ENCODE peak calls at places on chromosomes 13 and 19, in eight cellular contexts. V is body of pancreas; W is naive thymus-derived CD4-positive, alpha-beta T cell; R is stomach; Y is left lung; E is CD8-positive, alpha-beta T cell; K is WERI-Rb-1; H is neuronal stem cell. O is an unnamed sample. For H3K9me3, the result is how much of the 10 kb centered on the place peaks cover.

GRCh38 chr13:63190219-63190618 is 1774.6 kb upstream of the PCDH20 start:
- DNase-seq in V (no peak), W (no peak), R (no peak), Y (no peak), E (no peak), K (no peak), H (no peak), O (no peak)

GRCh38 chr13:112658807-112659206 is 31.0 kb upstream of the ATP11A start:
- DNase-seq in V (no peak), W (no peak), R (no peak), Y (no peak), E (no peak), K (no peak), H (no peak), O (no peak)

GRCh38 chr19:43739419-43739818 is 15.3 kb downstream of the SMG9 start:
- DNase-seq in V (no peak), W (no peak), R (peak), Y (no peak), E (no peak), K (no peak), H (no peak), O (no peak)

GRCh38 chr13:50360637-50361036 is 345.4 kb downstream of the KCNRG start:
- DNase-seq in V (no peak), W (no peak), R (no peak), Y (peak), E (no peak), K (no peak), H (no peak), O (no peak)

GRCh38 chr13:20002766-20003165 is 44.2 kb downstream of the ZMYM2 start:
- DNase-seq in V (no peak), W (no peak), R (no peak), Y (no peak), E (no peak), K (no peak), H (no peak), O (no peak)

GRCh38 chr19:6476155-6476895 is 5.3 kb downstream of the DENND1C start:
- DNase-seq in V (peak), W (peak), R (peak), Y (peak), E (peak), K (no peak), H (peak), O (peak)

GRCh38 chr13:113528101-113528797 is 37.7 kb upstream of the DCUN1D2 start:
- DNase-seq in V (no peak), W (no peak), R (peak), Y (no peak), E (no peak), K (peak), H (no peak), O (no peak)

GRCh38 chr19:329876-330275 is 14.7 kb downstream of the MIER2 start:
- DNase-seq in V (no peak), W (no peak), R (no peak), Y (no peak), E (no peak), K (no peak), H (no peak), O (no peak)

GRCh38 chr19:41839211-41839610 is 5.3 kb downstream of the LYPD4 start:
- DNase-seq in V (no peak), W (no peak), R (no peak), Y (no peak), E (no peak), K (no peak), H (no peak), O (no peak)

GRCh38 chr19:6587093-6587820 is 3.7 kb downstream of the CD70 start:
- DNase-seq in V (no peak), W (no peak), R (no peak), Y (no peak), E (no peak), K (no peak), H (no peak), O (no peak)

GRCh38 chr13:96822900-96823299 is 171.4 kb downstream of the OXGR1 start:
- DNase-seq in V (peak), W (no peak), R (peak), Y (no peak), E (no peak), K (peak), H (no peak), O (no peak)

GRCh38 chr13:64855506-64855905 is 2374.6 kb downstream of the PCDH9 start:
- DNase-seq in V (no peak), W (no peak), R (no peak), Y (no peak), E (no peak), K (no peak), H (no peak), O (no peak)

GRCh38 chr13:27852491-27852890 is 60.2 kb downstream of the GSX1 start:
- DNase-seq in V (no peak), W (no peak), R (no peak), Y (no peak), E (no peak), K (no peak), H (no peak), O (no peak)
- H3K9me3 ChIP-seq in V (under half), W (under half), R (under half), Y (under half), E (under half), K (under half), H (under half), O (under half)

DNA sequence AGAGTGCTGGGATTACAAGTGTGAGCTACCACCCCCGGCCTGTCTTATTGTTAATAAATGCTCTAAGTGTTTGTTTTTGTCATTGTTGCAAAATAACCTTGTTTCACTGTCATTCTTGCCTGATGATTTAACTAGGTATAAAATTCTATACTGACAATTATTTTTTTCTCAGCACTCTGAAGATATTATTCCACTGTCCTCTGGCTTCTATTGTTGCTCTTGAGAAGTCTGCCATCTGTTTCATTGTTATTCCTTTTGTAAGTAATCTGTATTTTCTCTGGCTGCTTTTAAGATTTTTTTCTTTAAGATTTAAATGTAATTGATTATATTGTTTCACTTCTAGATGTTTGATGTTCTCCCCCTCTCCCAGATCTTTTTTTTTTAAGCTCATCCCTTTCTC is 17.6 kb downstream of the ZNF420 start:
- DNase-seq in V (no peak), W (no peak), R (no peak), Y (no peak), E (no peak), K (no peak), H (no peak), O (no peak)
- H3K9me3 ChIP-seq in V (half or more), W (under half), R (half or more), Y (half or more), E (under half), K (under half), H (half or more), O (under half)

GRCh38 chr19:52307275-52307674 is 10.3 kb downstream of the ZNF480 start:
- DNase-seq in V (no peak), W (no peak), R (no peak), Y (no peak), E (peak), K (peak), H (peak), O (no peak)
- H3K9me3 ChIP-seq in V (half or more), W (under half), R (half or more), Y (half or more), E (under half), K (under half), H (half or more), O (under half)

DNA sequence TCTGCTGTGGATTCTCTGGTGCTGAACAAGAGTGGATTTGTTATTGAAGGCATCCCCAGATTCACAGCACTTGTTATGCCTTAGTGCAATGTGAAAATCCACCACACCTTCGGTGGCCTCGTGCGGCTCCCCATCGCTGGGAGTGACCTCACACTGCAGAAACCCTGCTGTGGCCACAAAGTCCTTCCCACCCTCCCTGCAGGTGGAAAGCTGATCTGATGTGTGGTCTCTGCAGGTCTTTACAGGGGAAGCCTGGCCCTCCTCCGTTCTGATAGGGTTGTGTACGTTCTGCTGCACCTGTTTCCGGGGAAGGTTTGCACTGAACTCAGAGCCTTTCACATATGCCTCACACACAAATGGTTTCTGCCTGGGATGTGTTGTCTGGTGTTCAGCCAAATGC is 5.0 kb downstream of the ZNF792 start:
- DNase-seq in V (no peak), W (no peak), R (no peak), Y (no peak), E (no peak), K (no peak), H (no peak), O (no peak)
- H3K9me3 ChIP-seq in V (under half), W (half or more), R (half or more), Y (half or more), E (half or more), K (under half), H (half or more), O (half or more)

GRCh38 chr19:23345838-23346237 is 49.4 kb downstream of the ZNF91 start:
- DNase-seq in V (no peak), W (no peak), R (no peak), Y (no peak), E (no peak), K (no peak), H (no peak), O (no peak)

GRCh38 chr19:23346696-23347095 is 48.6 kb downstream of the ZNF91 start:
- DNase-seq in V (no peak), W (no peak), R (no peak), Y (no peak), E (no peak), K (no peak), H (no peak), O (no peak)

GRCh38 chr19:23351806-23352205 is 43.5 kb downstream of the ZNF91 start:
- DNase-seq in V (no peak), W (no peak), R (no peak), Y (no peak), E (no peak), K (no peak), H (no peak), O (no peak)
- H3K9me3 ChIP-seq in V (half or more), W (under half), R (half or more), Y (half or more), E (half or more), K (under half), H (half or more), O (half or more)

DNA sequence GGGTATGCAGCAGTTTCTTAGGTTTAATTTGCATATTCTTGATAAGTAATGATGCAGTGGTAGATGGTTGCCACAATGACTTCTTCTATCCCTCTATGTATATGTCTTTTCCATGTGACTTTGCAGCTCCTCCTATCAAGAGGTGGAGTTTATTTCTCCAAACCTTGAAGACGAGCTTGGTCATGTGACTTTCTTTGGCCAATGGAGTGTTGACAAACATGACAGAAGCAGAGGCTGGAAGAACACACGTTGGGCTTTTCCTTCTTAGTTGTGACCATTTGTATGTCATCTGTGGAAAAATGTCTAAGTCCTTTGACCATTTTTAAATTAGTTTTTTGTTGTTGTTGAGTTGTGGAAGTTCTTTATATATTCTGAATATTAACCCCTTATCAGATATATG is 32.3 kb downstream of the ZNF333 start:
- DNase-seq in V (no peak), W (no peak), R (no peak), Y (no peak), E (no peak), K (no peak), H (no peak), O (no peak)
- H3K9me3 ChIP-seq in V (half or more), W (under half), R (half or more), Y (half or more), E (under half), K (under half), H (half or more), O (under half)